ENCODE peak calls at places on chromosomes 12 and 14, in ten cellular contexts. O, Y, Q, I, D, F, U, S, J and H are unnamed samples.

GRCh38 chr12:69688496-69689427 is 10.3 kb downstream of the BEST3 start:
- DNase-seq in O (no peak), Y (peak), Q (peak), I (no peak), D (peak), F (peak), U (peak), S (peak), J (no peak), H (peak)

GRCh38 chr12:65668981-65669695 is 155.1 kb upstream of the HMGA2 start:
- DNase-seq in O (no peak), Y (no peak), Q (no peak), I (no peak), D (no peak), F (no peak), U (no peak), S (no peak), J (no peak), H (no peak)

GRCh38 chr12:132084681-132085635 is 59.2 kb downstream of the DDX51 start:
- DNase-seq in O (no peak), Y (peak), Q (peak), I (no peak), D (peak), F (peak), U (peak), S (peak), J (peak), H (peak)

GRCh38 chr12:51320311-51320694 is 3.7 kb downstream of the BIN2 start:
- DNase-seq in O (no peak), Y (no peak), Q (no peak), I (no peak), D (no peak), F (no peak), U (no peak), S (no peak), J (no peak), H (no peak)

GRCh38 chr14:61130512-61131260 is 149.6 kb downstream of the SLC38A6 start:
- DNase-seq in O (no peak), Y (no peak), Q (no peak), I (no peak), D (no peak), F (no peak), U (no peak), S (no peak), J (no peak), H (no peak)

GRCh38 chr12:34404377-34405285 is 382.3 kb downstream of the ALG10 start:
- DNase-seq in O (peak), Y (peak), Q (no peak), I (peak), D (no peak), F (peak), U (peak), S (peak), J (peak), H (peak)

GRCh38 chr12:12425616-12426015 is 68.7 kb downstream of the BORCS5 start:
- DNase-seq in O (no peak), Y (no peak), Q (no peak), I (no peak), D (no peak), F (no peak), U (no peak), S (no peak), J (no peak), H (no peak)

GRCh38 chr14:95156765-95157194 is 549 bp downstream of the DICER1 start:
- DNase-seq in O (no peak), Y (peak), Q (peak), I (no peak), D (no peak), F (peak), U (no peak), S (peak), J (peak), H (peak)

GRCh38 chr12:40376533-40377267 is 151.9 kb downstream of the LRRK2 start:
- DNase-seq in O (no peak), Y (no peak), Q (no peak), I (no peak), D (no peak), F (no peak), U (no peak), S (no peak), J (no peak), H (no peak)

GRCh38 chr14:61438036-61438435 is 116.7 kb downstream of the PRKCH start:
- DNase-seq in O (peak), Y (no peak), Q (no peak), I (no peak), D (no peak), F (no peak), U (no peak), S (no peak), J (no peak), H (no peak)

GRCh38 chr12:38056701-38057689 is 259.6 kb upstream of the ALG10B start:
- DNase-seq in O (no peak), Y (no peak), Q (peak), I (no peak), D (no peak), F (no peak), U (no peak), S (no peak), J (no peak), H (peak)

GRCh38 chr14:78162202-78162601 is 8.0 kb upstream of the NRXN3 start:
- DNase-seq in O (no peak), Y (no peak), Q (no peak), I (no peak), D (no peak), F (no peak), U (no peak), S (no peak), J (no peak), H (no peak)

GRCh38 chr12:98440165-98440581 is 75.2 kb upstream of the TMPO start:
- DNase-seq in O (peak), Y (peak), Q (no peak), I (peak), D (peak), F (no peak), U (no peak), S (peak), J (peak), H (no peak)

GRCh38 chr14:66111891-66112290 is 374.3 kb upstream of the CCDC196 start:
- DNase-seq in O (no peak), Y (no peak), Q (no peak), I (no peak), D (no peak), F (no peak), U (no peak), S (no peak), J (no peak), H (no peak)

GRCh38 chr12:21001778-21002177 is 129.2 kb upstream of the SLCO1B1 start:
- DNase-seq in O (no peak), Y (no peak), Q (no peak), I (no peak), D (no peak), F (no peak), U (no peak), S (no peak), J (no peak), H (no peak)

GRCh38 chr14:55605793-55606192 is 25.8 kb downstream of the KTN1 start:
- DNase-seq in O (no peak), Y (no peak), Q (no peak), I (no peak), D (no peak), F (no peak), U (no peak), S (no peak), J (no peak), H (no peak)

GRCh38 chr12:113057565-113058485 is 1.3 kb downstream of the DTX1 start:
- DNase-seq in O (no peak), Y (no peak), Q (no peak), I (no peak), D (no peak), F (no peak), U (no peak), S (no peak), J (no peak), H (no peak)

GRCh38 chr12:104632724-104633181 is 176.0 kb downstream of the CHST11 start:
- DNase-seq in O (no peak), Y (no peak), Q (no peak), I (no peak), D (no peak), F (no peak), U (no peak), S (no peak), J (no peak), H (peak)

GRCh38 chr14:103613517-103613916 is 15.5 kb upstream of the KLC1 start:
- DNase-seq in O (no peak), Y (no peak), Q (no peak), I (no peak), D (no peak), F (peak), U (no peak), S (no peak), J (no peak), H (no peak)

GRCh38 chr12:81992461-81992860 is 233.3 kb upstream of the PPFIA2 start:
- DNase-seq in O (no peak), Y (no peak), Q (no peak), I (no peak), D (no peak), F (peak), U (peak), S (peak), J (no peak), H (no peak)

GRCh38 chr12:11513288-11513687 is 117.9 kb upstream of the PRB2 start:
- DNase-seq in O (no peak), Y (no peak), Q (peak), I (no peak), D (no peak), F (no peak), U (peak), S (no peak), J (no peak), H (no peak)

GRCh38 chr12:94615284-94616216 is 34.8 kb downstream of the TMCC3 start:
- DNase-seq in O (no peak), Y (no peak), Q (peak), I (no peak), D (no peak), F (peak), U (no peak), S (peak), J (no peak), H (no peak)

GRCh38 chr14:36313898-36314297 is 6.5 kb downstream of the MBIP start:
- DNase-seq in O (no peak), Y (no peak), Q (no peak), I (no peak), D (no peak), F (no peak), U (no peak), S (no peak), J (no peak), H (no peak)

DNA sequence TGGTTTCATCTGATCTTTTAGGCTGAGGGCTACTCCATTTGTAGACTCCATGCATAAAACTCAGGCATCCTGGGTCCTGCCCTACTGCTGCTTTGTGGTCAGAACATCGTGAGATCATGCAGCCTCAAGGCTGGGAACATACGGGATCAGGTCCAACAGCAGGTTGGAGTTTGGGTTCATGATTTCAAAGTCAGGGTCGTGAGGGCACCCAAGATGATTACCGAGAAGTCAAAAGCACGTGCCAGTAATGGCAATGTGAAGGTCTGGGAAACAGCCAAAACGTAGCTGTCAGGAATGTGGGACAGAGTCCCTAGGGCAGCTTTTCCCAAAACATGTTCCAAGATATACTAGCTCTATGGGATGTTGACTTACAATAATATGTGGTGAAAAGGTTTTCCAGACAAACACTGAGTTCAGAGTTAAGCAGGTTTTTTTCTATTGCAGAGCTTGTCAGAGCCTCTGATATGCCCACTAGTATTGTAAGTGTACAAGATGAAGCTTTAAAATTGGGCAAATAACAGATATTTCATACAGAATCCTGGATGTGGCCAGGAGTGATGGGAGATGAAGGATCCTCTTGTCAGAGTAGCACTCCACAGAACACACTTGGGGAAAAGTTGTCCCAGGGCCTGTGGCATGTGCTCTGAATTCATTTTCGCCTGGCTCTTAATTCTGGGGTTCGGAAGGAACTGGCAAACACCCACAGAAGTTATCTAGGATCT is 130.2 kb upstream of the DNM1L start:
- DNase-seq in O (no peak), Y (peak), Q (no peak), I (peak), D (no peak), F (no peak), U (no peak), S (peak), J (no peak), H (no peak)
- H3K4me3 ChIP-seq in O (peak), Y (no peak), Q (no peak), I (no peak), D (no peak), F (no peak), U (no peak), S (no peak), J (no peak), H (no peak)

DNA sequence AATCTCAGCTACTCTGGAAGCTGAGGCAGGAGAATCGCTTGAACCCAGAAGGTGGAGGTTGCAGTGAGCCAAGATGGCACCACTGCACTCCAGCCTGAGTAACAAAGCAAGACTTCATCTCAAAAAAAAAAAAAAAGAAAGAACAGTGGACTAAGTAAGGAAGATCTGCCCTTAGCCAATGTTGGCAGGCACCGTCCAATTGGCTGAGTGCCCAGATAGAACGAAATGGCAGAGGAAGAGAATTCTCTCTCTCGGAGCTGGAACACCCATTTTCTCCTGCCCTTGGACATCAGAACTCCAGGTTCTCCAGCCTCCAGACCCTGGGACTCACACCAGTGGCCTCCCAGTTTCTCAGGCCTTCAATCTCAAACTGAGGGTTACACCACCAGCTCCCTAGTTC is 49.9 kb downstream of the ESR2 start:
- DNase-seq in O (no peak), Y (peak), Q (no peak), I (no peak), D (no peak), F (no peak), U (no peak), S (peak), J (no peak), H (no peak)
- TF ChIP-seq EP300 in O (no peak), Y (no peak), Q (no peak), I (no peak), D (no peak), F (no peak), U (no peak), S (no peak), J (no peak), H (no peak)

GRCh38 chr12:1821805-1822204 is 1.4 kb downstream of the LRTM2 start:
- DNase-seq in O (no peak), Y (no peak), Q (no peak), I (no peak), D (peak), F (no peak), U (no peak), S (no peak), J (no peak), H (no peak)
- H3K4me3 ChIP-seq in O (no peak), Y (no peak), Q (no peak), I (no peak), D (no peak), F (no peak), U (no peak), S (no peak), J (no peak), H (no peak)

DNA sequence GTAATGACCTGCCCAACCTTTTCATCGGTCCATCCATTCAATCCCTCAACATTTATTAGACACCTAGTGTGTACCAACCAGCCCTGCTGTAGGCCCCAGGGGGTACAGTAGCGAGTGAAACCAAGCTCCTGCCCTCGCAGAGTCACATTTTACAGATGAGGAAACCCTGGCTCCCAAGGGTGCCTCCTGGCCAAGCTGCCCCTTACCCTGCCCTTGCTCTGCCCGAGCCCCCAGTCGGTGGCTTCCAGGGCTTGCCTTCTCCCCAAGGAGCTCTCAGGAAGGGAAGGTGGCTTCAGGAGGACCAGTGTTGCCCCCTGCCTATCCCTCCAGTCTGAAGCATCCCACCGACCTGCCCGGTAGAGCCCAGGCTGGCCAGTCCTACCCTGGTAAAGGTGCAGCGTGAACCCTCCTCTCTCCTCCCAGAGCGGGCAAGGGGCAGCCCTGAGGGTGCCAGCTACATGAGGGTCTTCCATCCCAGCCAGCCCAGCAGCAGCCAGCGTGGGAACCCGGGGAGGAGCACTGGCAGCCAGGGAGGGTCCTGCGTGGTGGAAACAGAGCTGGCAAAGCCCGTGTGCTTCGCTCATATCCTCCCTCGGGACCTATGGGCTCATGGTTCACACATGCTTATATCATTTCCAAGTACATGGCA is 670 bp upstream of the BEGAIN start:
- DNase-seq in O (no peak), Y (peak), Q (no peak), I (no peak), D (no peak), F (no peak), U (no peak), S (no peak), J (peak), H (no peak)
- TF ChIP-seq EP300 in O (no peak), Y (no peak), Q (no peak), I (no peak), D (no peak), F (no peak), U (no peak), S (no peak), J (no peak), H (no peak)

GRCh38 chr12:109540526-109541411 is 32.5 kb downstream of the MMAB start:
- DNase-seq in O (no peak), Y (no peak), Q (no peak), I (no peak), D (no peak), F (no peak), U (peak), S (no peak), J (no peak), H (no peak)
- H3K4me3 ChIP-seq in O (no peak), Y (no peak), Q (no peak), I (no peak), D (no peak), F (no peak), U (no peak), S (no peak), J (no peak), H (no peak)

GRCh38 chr12:131005161-131006035 is 51.7 kb downstream of the ADGRD1 start:
- DNase-seq in O (no peak), Y (no peak), Q (no peak), I (no peak), D (no peak), F (no peak), U (no peak), S (no peak), J (no peak), H (no peak)

GRCh38 chr12:131008461-131009270 is 55.0 kb downstream of the ADGRD1 start:
- DNase-seq in O (no peak), Y (no peak), Q (no peak), I (no peak), D (no peak), F (no peak), U (no peak), S (no peak), J (no peak), H (no peak)

GRCh38 chr12:131006036-131006735 is 52.5 kb downstream of the ADGRD1 start:
- DNase-seq in O (no peak), Y (no peak), Q (no peak), I (no peak), D (no peak), F (no peak), U (no peak), S (no peak), J (no peak), H (no peak)

GRCh38 chr12:131007794-131008460 is 54.2 kb downstream of the ADGRD1 start:
- DNase-seq in O (no peak), Y (no peak), Q (no peak), I (no peak), D (no peak), F (no peak), U (no peak), S (no peak), J (no peak), H (no peak)

DNA sequence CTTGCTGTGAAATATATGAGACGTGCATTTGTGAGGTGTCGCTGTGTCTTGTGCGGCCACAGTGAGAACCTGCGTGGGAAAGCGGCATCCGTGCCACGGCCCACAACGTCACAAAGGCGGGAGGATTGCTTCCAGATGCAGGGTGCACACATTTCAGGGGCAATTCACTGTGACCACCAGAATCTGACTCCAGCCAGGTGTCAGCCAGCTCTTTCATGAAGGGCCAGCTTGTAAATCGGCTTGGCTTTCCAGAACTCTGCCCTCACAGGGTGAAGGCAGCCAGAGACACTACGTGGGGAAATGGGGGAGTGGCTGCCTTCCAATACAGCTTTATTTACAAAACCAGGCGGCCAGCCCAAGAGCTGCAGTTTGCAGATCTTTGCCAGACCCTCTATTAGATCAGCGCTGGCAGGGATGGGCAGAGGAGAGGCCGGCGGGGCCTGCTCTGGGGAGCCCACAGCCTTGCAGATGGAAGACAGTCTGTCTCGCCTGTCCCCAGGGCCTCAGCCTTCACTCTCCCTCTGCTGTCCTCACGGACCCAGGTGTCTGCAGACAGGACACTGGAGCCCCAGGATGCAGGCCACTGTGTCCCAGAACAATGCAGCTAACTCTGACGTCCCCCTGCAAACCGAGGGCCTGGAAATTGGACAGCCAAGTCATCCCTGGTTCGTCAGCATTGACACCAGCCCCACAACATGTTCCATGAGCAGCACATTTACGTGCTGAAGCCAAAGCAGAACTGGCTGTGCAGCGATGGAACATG is 53.5 kb downstream of the ADGRD1 start:
- DNase-seq in O (no peak), Y (no peak), Q (no peak), I (no peak), D (no peak), F (peak), U (peak), S (peak), J (peak), H (no peak)
- TF ChIP-seq EP300 in O (no peak), Y (no peak), Q (no peak), I (no peak), D (no peak), F (peak), U (peak), S (peak), J (peak), H (no peak)

DNA sequence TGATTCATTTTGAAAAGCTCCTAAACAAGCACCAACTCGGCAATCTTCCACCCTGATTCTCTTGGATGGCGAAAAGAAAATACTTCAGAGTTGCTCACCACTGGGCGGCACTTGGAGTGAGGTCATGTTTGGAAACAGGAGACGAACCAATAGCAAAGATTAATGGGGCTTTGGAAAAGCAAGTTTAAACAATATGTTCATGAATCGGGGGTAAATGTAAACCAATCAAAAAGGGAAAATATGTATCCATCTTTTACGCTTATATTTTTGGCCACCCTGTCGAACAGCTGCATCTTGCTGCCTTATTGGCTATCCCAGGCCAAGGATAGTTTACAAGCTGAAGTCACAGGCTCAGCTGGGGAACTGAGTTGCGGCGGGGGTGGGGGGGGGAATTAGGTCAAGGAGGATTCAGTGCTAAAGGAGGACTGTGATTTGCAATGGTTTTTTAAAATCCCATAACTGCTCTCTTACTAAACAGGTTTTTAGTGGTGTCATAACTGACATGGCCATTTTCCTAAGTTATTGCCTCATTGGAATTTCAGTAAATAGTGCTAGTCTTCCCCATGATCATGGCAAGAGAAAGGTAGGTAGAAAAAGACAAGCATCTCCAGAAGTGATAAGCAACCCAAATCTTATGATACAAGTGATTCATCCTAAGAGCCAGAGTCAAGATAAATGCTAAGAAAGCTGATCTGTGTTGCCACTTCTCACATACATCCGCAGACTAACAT is 210.6 kb downstream of the PHLDA1 start:
- DNase-seq in O (no peak), Y (peak), Q (no peak), I (no peak), D (no peak), F (peak), U (no peak), S (no peak), J (peak), H (no peak)
- H3K4me3 ChIP-seq in O (peak), Y (no peak), Q (no peak), I (no peak), D (no peak), F (no peak), U (no peak), S (no peak), J (no peak), H (no peak)